ENCODE peak calls at places on chromosomes 13 and 19, in ten cellular contexts. Z is fibroblast of mammary gland; H is SW 1271; A is stimulated activated CD4-positive, alpha-beta T cell treated with anti-CD3 and anti-CD28 coated beads, Interleukin-1b, Interleukin-23, amount 100 ng/mL, for 48 hours; Q is globus pallidus; S is cardiac muscle cell; V is stimulated activated naive B cell treated with anti-CD40 and anti-IgM and Interleukin-4, amounts not matched to agents 10 μg/mL and 1 μg/mL and 100 μg/mL, for 72 hours; K is GM12878; I is suprapubic skin; G is left ventricle myocardium superior. E is an unnamed sample.

GRCh38 chr19:14395710-14396338 is 14.6 kb downstream of the ADGRE5 start:
- DNase-seq in Z (no peak), H (no peak), A (no peak), Q (no peak), S (no peak), V (no peak), K (no peak), I (no peak), G (no peak), E (no peak)

GRCh38 chr13:40094056-40094455 is 438.6 kb downstream of the COG6 start:
- DNase-seq in Z (no peak), H (no peak), A (no peak), Q (no peak), S (no peak), V (no peak), K (no peak), I (no peak), G (no peak), E (no peak)

GRCh38 chr13:107364658-107365057 is 796.7 kb upstream of the ARGLU1 start:
- DNase-seq in Z (no peak), H (no peak), A (no peak), Q (no peak), S (no peak), V (no peak), K (no peak), I (no peak), G (no peak), E (no peak)

GRCh38 chr19:17052439-17052838 is 22.8 kb downstream of the HAUS8 start:
- DNase-seq in Z (peak), H (peak), A (peak), Q (no peak), S (peak), V (no peak), K (no peak), I (no peak), G (no peak), E (peak)

GRCh38 chr13:110233682-110234280 is 73.2 kb downstream of the COL4A1 start:
- DNase-seq in Z (peak), H (no peak), A (no peak), Q (no peak), S (no peak), V (no peak), K (no peak), I (no peak), G (no peak), E (peak)

GRCh38 chr19:19553670-19554069 is 15.6 kb downstream of the CILP2 start:
- DNase-seq in Z (no peak), H (no peak), A (no peak), Q (no peak), S (no peak), V (no peak), K (no peak), I (no peak), G (no peak), E (no peak)

GRCh38 chr13:76992548-76993001 is 694 bp downstream of the CLN5 start:
- DNase-seq in Z (peak), H (no peak), A (peak), Q (no peak), S (peak), V (peak), K (no peak), I (no peak), G (peak), E (peak)

GRCh38 chr13:20127263-20127562 is 33.6 kb downstream of the GJA3 start:
- DNase-seq in Z (no peak), H (peak), A (no peak), Q (no peak), S (no peak), V (no peak), K (no peak), I (no peak), G (no peak), E (no peak)

GRCh38 chr19:14006766-14007562 is 844 bp upstream of the RFX1 start:
- DNase-seq in Z (no peak), H (no peak), A (no peak), Q (no peak), S (no peak), V (no peak), K (no peak), I (peak), G (peak), E (no peak)

GRCh38 chr19:35344511-35345031 is 3.1 kb upstream of the FFAR1 start:
- DNase-seq in Z (no peak), H (no peak), A (no peak), Q (no peak), S (no peak), V (no peak), K (no peak), I (peak), G (no peak), E (no peak)

E was measured in LHCN-M2.